ENCODE peak calls at places on chromosomes 4 and X, in nine cellular contexts. X is epithelial cell of esophagus; J is effector memory CD8-positive, alpha-beta T cell; A is activated effector memory CD4-positive, alpha-beta T cell treated with anti-CD3 and anti-CD28 coated beads, Interleukin-2, amount 50 U/mL, for 16 hours; Z is GM10248; I is stromal cell of bone marrow; P is GM12891; W is HTR-8/SVneo; F is T follicular helper cell. B is an unnamed sample.
A peak's percentile ranks its signal among the peaks of the same experiment; 100 is the strongest.

GRCh38 chrX:84187501-84188319 is at the start of gene RPS6KA6:
- DNase-seq in Z (peak; percentile 34), P (peak; percentile 1), I (no peak), A (peak; percentile 59), X (peak; percentile 39), J (no peak), F (no peak), W (no peak), B (no peak)

GRCh38 chr4:87502580-87503238 is 26.5 kb downstream of the SPARCL1 start:
- DNase-seq in A (no peak), Z (no peak), I (no peak), F (no peak), W (peak; percentile 12), X (peak; percentile 16), P (no peak), J (no peak), B (peak; percentile 84)

GRCh38 chrX:29531336-29531735 is 684.0 kb upstream of the MAGEB2 start:
- DNase-seq in X (no peak), A (no peak), W (no peak), J (no peak), F (no peak), Z (peak; percentile 37), I (no peak), P (no peak), B (no peak)

GRCh38 chr4:147714575-147715401 is 17.1 kb upstream of the ARHGAP10 start:
- DNase-seq in Z (no peak), I (no peak), W (peak; percentile 70), J (no peak), X (peak; percentile 71), P (no peak), F (no peak), A (no peak), B (peak; percentile 75)

GRCh38 chrX:73851014-73852009 is 288.3 kb downstream of the CHIC1 start:
- DNase-seq in J (no peak), W (no peak), F (peak; percentile 73), P (no peak), Z (peak; percentile 40), I (peak; percentile 75), A (no peak), X (no peak), B (peak; percentile 90)

GRCh38 chr4:151484396-151485102 is 75.6 kb downstream of the FHIP1A start:
- DNase-seq in J (no peak), F (no peak), I (peak; percentile 84), Z (no peak), X (peak; percentile 80), W (peak; percentile 64), A (no peak), P (no peak), B (peak; percentile 76)

GRCh38 chrX:153378607-153379006 is 22.5 kb downstream of the PNMA6E start:
- DNase-seq in J (no peak), X (no peak), P (no peak), I (no peak), W (no peak), Z (no peak), F (no peak), A (peak; percentile 2), B (no peak)

GRCh38 chr4:181264908-181265307 is 978.3 kb upstream of the TENM3 start:
- DNase-seq in P (no peak), J (no peak), Z (no peak), A (no peak), F (no peak), X (no peak), I (no peak), W (no peak), B (no peak)

GRCh38 chr4:158538176-158538575 is 16.5 kb downstream of the RXFP1 start:
- DNase-seq in A (no peak), W (peak; percentile 41), J (no peak), P (no peak), I (peak; percentile 22), F (no peak), X (peak; percentile 88), Z (no peak), B (no peak)

GRCh38 chrX:13319953-13320352 is at the start of gene ATXN3L:
- DNase-seq in F (no peak), A (no peak), P (no peak), Z (no peak), J (no peak), I (no peak), X (no peak), W (no peak), B (no peak)

GRCh38 chr4:159401791-159402380 is 299.0 kb downstream of the RAPGEF2 start:
- DNase-seq in X (peak; percentile 90), J (no peak), F (no peak), P (no peak), I (no peak), A (no peak), W (peak; percentile 63), Z (no peak), B (peak; percentile 21)